ENCODE peak calls at places on chromosomes 1 and 21, in four cellular contexts. Q is HEK293T, A is K562, B is HepG2. N is an unnamed sample.

GRCh38 chr1:214899908-214900470 is 182.5 kb upstream of the KCNK2 start:
- DNase-seq in Q (no peak), A (no peak), B (no peak), N (no peak)

GRCh38 chr1:248918126-248918525 is 12.1 kb downstream of the PGBD2 start:
- DNase-seq in Q (no peak), A (no peak), B (no peak), N (no peak)

GRCh38 chr1:25890249-25891034 is 14.9 kb upstream of the PAQR7 start:
- DNase-seq in Q (no peak), A (no peak), B (peak), N (peak)

GRCh38 chr1:152110860-152111514 is 4.3 kb downstream of the TCHH start:
- DNase-seq in Q (peak), A (no peak), B (no peak), N (peak)

GRCh38 chr1:57886376-57886775 is 462.5 kb upstream of the DAB1 start:
- DNase-seq in Q (no peak), A (no peak), B (no peak), N (no peak)

GRCh38 chr1:217274416-217274815 is 356.5 kb downstream of the GPATCH2 start:
- DNase-seq in Q (no peak), A (no peak), B (no peak), N (no peak)

GRCh38 chr1:2402420-2402819 is 9.9 kb downstream of the PEX10 start:
- DNase-seq in Q (no peak), A (no peak), B (no peak), N (no peak)

GRCh38 chr1:25543425-25544242 is at the start of gene LDLRAP1:
- DNase-seq in Q (peak), A (peak), B (peak), N (peak)

GRCh38 chr1:163528710-163529348 is 207.1 kb downstream of the NUF2 start:
- DNase-seq in Q (peak), A (peak), B (peak), N (no peak)

GRCh38 chr1:9084883-9085282 is 15.4 kb upstream of the SLC2A5 start:
- DNase-seq in Q (no peak), A (no peak), B (no peak), N (no peak)

GRCh38 chr1:179872558-179872957 is 5.0 kb downstream of the TOR1AIP2 start:
- DNase-seq in Q (no peak), A (no peak), B (no peak), N (no peak)

GRCh38 chr1:87404306-87404705 is 75.6 kb downstream of the LMO4 start:
- DNase-seq in Q (no peak), A (no peak), B (no peak), N (no peak)

GRCh38 chr1:81231729-81232038 is 569.0 kb upstream of the ADGRL2 start:
- DNase-seq in Q (no peak), A (no peak), B (no peak), N (no peak)

GRCh38 chr1:165958306-165958705 is 130.9 kb downstream of the UCK2 start:
- DNase-seq in Q (no peak), A (no peak), B (no peak), N (no peak)

GRCh38 chr1:29700522-29700921 is 464.2 kb downstream of the PTPRU start:
- DNase-seq in Q (no peak), A (no peak), B (no peak), N (no peak)

GRCh38 chr1:12098786-12099185 is 35.7 kb downstream of the TNFRSF8 start:
- DNase-seq in Q (no peak), A (no peak), B (no peak), N (no peak)

GRCh38 chr1:167486090-167486824 is 32.1 kb downstream of the CD247 start:
- DNase-seq in Q (no peak), A (no peak), B (no peak), N (no peak)

GRCh38 chr1:185603158-185603557 is 131.0 kb upstream of the HMCN1 start:
- DNase-seq in Q (no peak), A (no peak), B (no peak), N (no peak)

GRCh38 chr1:102970496-102971078 is 137.7 kb downstream of the COL11A1 start:
- DNase-seq in Q (peak), A (peak), B (peak), N (peak)

GRCh38 chr1:99662581-99663208 is 16.8 kb downstream of the PALMD start:
- DNase-seq in Q (no peak), A (no peak), B (no peak), N (no peak)

GRCh38 chr1:236622407-236622806 is 18.1 kb upstream of the HEATR1 start:
- DNase-seq in Q (no peak), A (no peak), B (no peak), N (no peak)

GRCh38 chr1:236619398-236619797 is 15.1 kb upstream of the HEATR1 start:
- DNase-seq in Q (no peak), A (no peak), B (no peak), N (no peak)

GRCh38 chr1:236627717-236628116 is 23.4 kb upstream of the HEATR1 start:
- DNase-seq in Q (no peak), A (no peak), B (no peak), N (no peak)

GRCh38 chr1:236618507-236618906 is 14.2 kb upstream of the HEATR1 start:
- DNase-seq in Q (no peak), A (no peak), B (no peak), N (no peak)

GRCh38 chr1:236623371-236624166 is 19.3 kb upstream of the HEATR1 start:
- DNase-seq in Q (no peak), A (no peak), B (no peak), N (no peak)
- TF ChIP-seq ELF4 in Q (no peak), A (no peak), B (no peak), N (no peak)

DNA sequence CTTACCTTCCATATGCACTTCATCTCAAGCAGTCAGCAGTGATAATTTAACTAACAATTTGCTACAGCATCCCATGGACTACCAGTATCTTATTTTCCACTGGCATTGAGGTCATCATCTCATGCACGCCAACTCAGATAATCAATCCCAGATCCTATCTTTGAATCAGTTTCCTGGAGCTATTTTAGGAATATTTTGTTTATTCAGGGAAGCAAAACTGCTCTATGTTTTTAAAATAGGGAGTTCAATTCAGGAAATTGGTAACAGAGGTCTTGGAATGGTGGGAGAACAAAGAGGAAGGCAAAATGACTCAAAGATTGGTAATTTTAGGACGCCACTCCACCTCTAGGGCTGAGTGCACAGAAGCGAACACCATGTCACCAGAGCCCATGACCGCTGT is 71.8 kb upstream of the CNIH3 start:
- DNase-seq in Q (no peak), A (no peak), B (no peak), N (no peak)
- TF ChIP-seq ELF4 in Q (no peak), A (no peak), B (no peak), N (no peak)

GRCh38 chr1:44553771-44554170 is 120.5 kb downstream of the TMEM53 start:
- DNase-seq in Q (no peak), A (no peak), B (no peak), N (no peak)
- TF ChIP-seq ELF4 in Q (no peak), A (no peak), B (no peak), N (no peak)

GRCh38 chr21:36591326-36591970 is 107.5 kb upstream of the SIM2 start:
- DNase-seq in Q (no peak), A (no peak), B (no peak), N (no peak)
- TF ChIP-seq ELF4 in Q (no peak), A (no peak), B (no peak), N (no peak)

GRCh38 chr1:207871117-207871649 is 39.7 kb downstream of the CD34 start:
- DNase-seq in Q (no peak), A (no peak), B (no peak), N (no peak)
- TF ChIP-seq ELF4 in Q (no peak), A (no peak), B (no peak), N (no peak)

GRCh38 chr1:208231929-208232360 is 12.2 kb downstream of the PLXNA2 start:
- DNase-seq in Q (no peak), A (no peak), B (no peak), N (no peak)
- TF ChIP-seq ELF4 in Q (no peak), A (no peak), B (no peak), N (no peak)

DNA sequence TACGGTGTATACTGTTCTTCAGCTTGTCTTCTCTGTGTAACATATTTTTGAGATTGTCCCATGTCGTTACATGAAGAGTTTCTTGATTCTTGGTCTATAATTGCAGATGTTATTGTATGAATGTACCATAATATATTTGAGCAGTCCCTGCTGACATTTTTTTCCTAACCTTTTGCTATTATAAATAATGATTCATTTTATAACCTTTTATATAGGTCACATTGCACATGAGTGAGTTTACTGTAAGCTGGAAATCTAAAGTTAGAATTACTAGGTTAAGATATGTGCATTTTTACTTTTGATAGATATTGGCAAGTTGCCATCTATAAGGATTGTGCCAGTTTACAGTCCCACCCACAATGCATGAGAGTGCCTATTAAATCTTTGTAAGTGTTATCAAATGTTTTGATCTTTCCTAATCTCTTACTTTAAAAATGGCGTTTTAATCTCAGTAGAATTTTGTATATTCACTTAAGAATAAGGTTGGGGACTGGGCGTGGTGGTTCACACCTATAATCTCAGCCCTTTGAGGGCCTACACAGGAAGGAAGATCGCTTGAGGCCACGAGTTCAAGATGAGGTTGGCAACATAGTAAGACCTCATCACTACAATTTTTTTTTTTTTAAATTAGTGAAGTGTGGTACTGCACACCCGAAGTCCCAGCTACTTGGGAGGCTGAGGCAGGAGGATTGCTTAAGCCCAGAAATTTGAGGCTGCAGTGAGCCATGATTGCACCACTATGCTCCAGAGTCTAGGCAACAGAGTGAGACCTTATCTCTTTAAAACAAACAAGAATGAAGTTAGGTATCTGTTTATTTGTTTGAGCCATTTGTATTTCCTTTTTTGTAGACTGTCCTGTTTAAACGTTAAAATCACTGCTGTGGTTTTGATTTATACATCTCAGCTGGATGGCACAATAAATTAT is 36.5 kb downstream of the ZMYM1 start:
- DNase-seq in Q (no peak), A (no peak), B (no peak), N (no peak)
- TF ChIP-seq ELF4 in Q (no peak), A (no peak), B (no peak), N (no peak)

GRCh38 chr1:168488153-168488552 is 55.6 kb downstream of the XCL2 start:
- DNase-seq in Q (no peak), A (no peak), B (no peak), N (no peak)
- TF ChIP-seq ELF4 in Q (no peak), A (no peak), B (no peak), N (no peak)

DNA sequence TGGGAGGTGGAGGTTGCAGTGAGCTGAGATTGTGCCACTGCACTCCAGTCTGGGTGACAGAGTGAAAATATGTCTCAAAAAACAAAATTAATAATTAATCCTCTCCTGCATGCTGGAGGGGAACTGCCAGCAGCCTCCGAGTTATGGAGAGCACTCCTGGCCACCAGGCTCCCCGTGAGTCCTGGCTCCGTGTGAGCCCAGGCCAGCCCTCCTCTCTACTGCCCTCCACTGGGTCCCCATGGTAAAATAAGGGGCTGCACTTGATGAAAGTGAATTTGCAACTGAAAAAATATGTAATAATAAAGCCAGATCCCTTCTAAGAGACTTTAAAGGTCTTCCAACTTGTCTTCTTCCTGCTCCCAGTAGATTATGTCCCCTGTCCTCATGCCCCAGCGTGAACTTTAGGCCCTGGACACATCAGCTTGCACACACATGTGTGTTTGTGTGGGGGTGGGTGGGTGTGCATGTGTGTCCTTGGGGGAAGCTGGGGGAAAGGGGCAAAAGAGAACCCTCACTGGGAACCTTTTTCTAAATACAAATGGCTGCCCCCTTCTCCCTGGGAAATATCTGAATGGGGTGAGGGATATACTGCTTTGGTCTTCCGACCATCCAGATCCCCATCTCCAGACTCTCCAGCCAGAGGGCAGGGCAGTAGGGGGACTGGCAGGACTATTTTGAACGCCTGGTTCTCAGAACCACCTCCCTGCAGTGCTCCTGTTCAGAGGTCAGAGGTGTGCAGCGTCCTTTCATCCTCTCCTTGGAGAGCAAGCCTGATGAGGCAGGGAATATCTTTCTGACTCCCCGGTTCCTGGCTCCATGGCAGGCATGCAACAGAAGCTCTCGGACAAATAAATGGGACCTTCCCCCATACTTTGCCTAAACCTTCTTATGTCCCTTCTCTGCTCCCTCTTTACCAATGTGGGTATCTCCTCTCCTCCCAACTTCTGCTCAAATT is 26.2 kb downstream of the NEK2 start:
- DNase-seq in Q (no peak), A (peak), B (peak), N (peak)
- TF ChIP-seq ELF4 in Q (no peak), A (no peak), B (no peak), N (no peak)

DNA sequence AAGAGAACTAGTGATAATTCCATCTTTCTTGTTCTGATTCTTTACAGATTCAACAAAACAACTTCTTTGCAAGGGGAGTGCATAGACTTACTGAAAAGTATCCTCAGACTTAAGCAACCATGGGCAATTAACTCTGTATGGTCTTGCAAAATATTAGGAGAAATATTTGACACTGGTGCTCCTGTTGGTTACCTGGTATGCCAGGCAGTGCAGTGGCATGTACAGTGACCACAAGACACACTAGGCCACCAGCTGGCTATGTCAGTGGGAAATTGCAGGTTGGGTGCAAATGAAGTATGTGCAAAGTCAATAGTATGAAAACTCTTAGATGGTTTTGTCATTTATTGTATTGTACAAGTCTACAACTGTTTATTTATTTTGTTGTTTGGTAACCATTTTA is 34.5 kb downstream of the EPS15 start:
- DNase-seq in Q (no peak), A (no peak), B (no peak), N (no peak)
- TF ChIP-seq ELF4 in Q (no peak), A (no peak), B (no peak), N (no peak)

N was measured in WTC11.